ENCODE peak calls at places on chromosomes 3 and 15, in six cellular contexts. One of them, this sample, is unnamed.

GRCh38 chr15:43105778-43106485 is at the start of gene UBR1:
- DNase-seq in nephron progenitor cell: peak
- DNase-seq in HTR-8/SVneo: peak
- DNase-seq in left ventricle myocardium superior: peak
- DNase-seq in EH: peak
- DNase-seq in choroid plexus epithelial cell: peak
- DNase-seq in this sample: peak

GRCh38 chr3:11948331-11948730 is 55.9 kb upstream of the SYN2 start:
- DNase-seq in nephron progenitor cell: no peak
- DNase-seq in HTR-8/SVneo: no peak
- DNase-seq in left ventricle myocardium superior: no peak
- DNase-seq in EH: no peak
- DNase-seq in choroid plexus epithelial cell: no peak
- DNase-seq in this sample: no peak

GRCh38 chr3:16319307-16319706 is 54.3 kb downstream of the OXNAD1 start:
- DNase-seq in nephron progenitor cell: no peak
- DNase-seq in HTR-8/SVneo: no peak
- DNase-seq in left ventricle myocardium superior: no peak
- DNase-seq in EH: no peak
- DNase-seq in choroid plexus epithelial cell: no peak
- DNase-seq in this sample: no peak

GRCh38 chr3:46484388-46484787 is 13.4 kb upstream of the RTP3 start:
- DNase-seq in nephron progenitor cell: no peak
- DNase-seq in HTR-8/SVneo: no peak
- DNase-seq in left ventricle myocardium superior: no peak
- DNase-seq in EH: no peak
- DNase-seq in choroid plexus epithelial cell: no peak
- DNase-seq in this sample: no peak

GRCh38 chr3:119013951-119014350 is 20.7 kb downstream of the IGSF11 start:
- DNase-seq in nephron progenitor cell: no peak
- DNase-seq in HTR-8/SVneo: no peak
- DNase-seq in left ventricle myocardium superior: no peak
- DNase-seq in EH: no peak
- DNase-seq in choroid plexus epithelial cell: no peak
- DNase-seq in this sample: no peak

GRCh38 chr3:41450416-41451231 is 251.3 kb downstream of the CTNNB1 start:
- DNase-seq in nephron progenitor cell: no peak
- DNase-seq in HTR-8/SVneo: no peak
- DNase-seq in left ventricle myocardium superior: no peak
- DNase-seq in EH: peak
- DNase-seq in choroid plexus epithelial cell: no peak
- DNase-seq in this sample: no peak

GRCh38 chr3:187828571-187829452 is 83.5 kb upstream of the BCL6 start:
- DNase-seq in nephron progenitor cell: no peak
- DNase-seq in HTR-8/SVneo: no peak
- DNase-seq in left ventricle myocardium superior: no peak
- DNase-seq in EH: no peak
- DNase-seq in choroid plexus epithelial cell: no peak
- DNase-seq in this sample: no peak

GRCh38 chr3:51940648-51941421 is 869 bp downstream of the RRP9 start:
- DNase-seq in nephron progenitor cell: no peak
- DNase-seq in HTR-8/SVneo: no peak
- DNase-seq in left ventricle myocardium superior: no peak
- DNase-seq in EH: peak
- DNase-seq in choroid plexus epithelial cell: peak
- DNase-seq in this sample: no peak

GRCh38 chr15:71716990-71717389 is 93.4 kb upstream of the NR2E3 start:
- DNase-seq in nephron progenitor cell: no peak
- DNase-seq in HTR-8/SVneo: no peak
- DNase-seq in left ventricle myocardium superior: no peak
- DNase-seq in EH: peak
- DNase-seq in choroid plexus epithelial cell: peak
- DNase-seq in this sample: no peak

GRCh38 chr3:42498034-42498433 is 4.4 kb upstream of the VIPR1 start:
- DNase-seq in nephron progenitor cell: no peak
- DNase-seq in HTR-8/SVneo: no peak
- DNase-seq in left ventricle myocardium superior: no peak
- DNase-seq in EH: no peak
- DNase-seq in choroid plexus epithelial cell: no peak
- DNase-seq in this sample: no peak

GRCh38 chr15:69629631-69630161 is 177.1 kb downstream of the RPLP1 start:
- DNase-seq in nephron progenitor cell: no peak
- DNase-seq in HTR-8/SVneo: no peak
- DNase-seq in left ventricle myocardium superior: no peak
- DNase-seq in EH: no peak
- DNase-seq in choroid plexus epithelial cell: no peak
- DNase-seq in this sample: no peak

GRCh38 chr15:60507596-60508424 is 28.9 kb upstream of the ICE2 start:
- DNase-seq in nephron progenitor cell: peak
- DNase-seq in HTR-8/SVneo: peak
- DNase-seq in left ventricle myocardium superior: no peak
- DNase-seq in EH: peak
- DNase-seq in choroid plexus epithelial cell: peak
- DNase-seq in this sample: no peak

GRCh38 chr3:63654931-63655330 is 2.5 kb downstream of the SNTN start:
- DNase-seq in nephron progenitor cell: no peak
- DNase-seq in HTR-8/SVneo: no peak
- DNase-seq in left ventricle myocardium superior: no peak
- DNase-seq in EH: peak
- DNase-seq in choroid plexus epithelial cell: no peak
- DNase-seq in this sample: no peak

GRCh38 chr3:160671231-160671630 is 5.7 kb upstream of the ARL14 start:
- DNase-seq in nephron progenitor cell: no peak
- DNase-seq in HTR-8/SVneo: no peak
- DNase-seq in left ventricle myocardium superior: no peak
- DNase-seq in EH: no peak
- DNase-seq in choroid plexus epithelial cell: no peak
- DNase-seq in this sample: no peak

GRCh38 chr3:159165972-159166371 is 364.1 kb downstream of the MFSD1 start:
- DNase-seq in nephron progenitor cell: no peak
- DNase-seq in HTR-8/SVneo: no peak
- DNase-seq in left ventricle myocardium superior: no peak
- DNase-seq in EH: no peak
- DNase-seq in choroid plexus epithelial cell: no peak
- DNase-seq in this sample: no peak

GRCh38 chr3:88059380-88060160 is 515 bp downstream of the ZNF654 start:
- DNase-seq in nephron progenitor cell: peak
- DNase-seq in HTR-8/SVneo: peak
- DNase-seq in left ventricle myocardium superior: no peak
- DNase-seq in EH: no peak
- DNase-seq in choroid plexus epithelial cell: no peak
- DNase-seq in this sample: no peak

GRCh38 chr3:112117826-112118571 is 15.0 kb downstream of the GCSAM start:
- DNase-seq in nephron progenitor cell: no peak
- DNase-seq in HTR-8/SVneo: no peak
- DNase-seq in left ventricle myocardium superior: peak
- DNase-seq in EH: no peak
- DNase-seq in choroid plexus epithelial cell: no peak
- DNase-seq in this sample: no peak

GRCh38 chr3:42501681-42502428 is 588 bp upstream of the VIPR1 start:
- DNase-seq in nephron progenitor cell: peak
- DNase-seq in HTR-8/SVneo: peak
- DNase-seq in left ventricle myocardium superior: peak
- DNase-seq in EH: peak
- DNase-seq in choroid plexus epithelial cell: peak
- DNase-seq in this sample: peak

GRCh38 chr15:66635817-66636216 is 66.2 kb upstream of the SMAD6 start:
- DNase-seq in nephron progenitor cell: no peak
- DNase-seq in HTR-8/SVneo: no peak
- DNase-seq in left ventricle myocardium superior: no peak
- DNase-seq in EH: no peak
- DNase-seq in choroid plexus epithelial cell: no peak
- DNase-seq in this sample: no peak

GRCh38 chr15:40511093-40511471 is 40.3 kb downstream of the CHST14 start:
- DNase-seq in nephron progenitor cell: no peak
- DNase-seq in HTR-8/SVneo: no peak
- DNase-seq in left ventricle myocardium superior: no peak
- DNase-seq in EH: no peak
- DNase-seq in choroid plexus epithelial cell: no peak
- DNase-seq in this sample: no peak

GRCh38 chr3:114659109-114660081 is 365.6 kb downstream of the TIGIT start:
- DNase-seq in nephron progenitor cell: no peak
- DNase-seq in HTR-8/SVneo: no peak
- DNase-seq in left ventricle myocardium superior: peak
- DNase-seq in EH: no peak
- DNase-seq in choroid plexus epithelial cell: peak
- DNase-seq in this sample: no peak

GRCh38 chr3:136942796-136943195 is 15.0 kb upstream of the IL20RB start:
- DNase-seq in nephron progenitor cell: no peak
- DNase-seq in HTR-8/SVneo: no peak
- DNase-seq in left ventricle myocardium superior: no peak
- DNase-seq in EH: no peak
- DNase-seq in choroid plexus epithelial cell: no peak
- DNase-seq in this sample: no peak

GRCh38 chr3:142934128-142934896 is 29.2 kb downstream of the PAQR9 start:
- DNase-seq in nephron progenitor cell: no peak
- DNase-seq in HTR-8/SVneo: no peak
- DNase-seq in left ventricle myocardium superior: no peak
- DNase-seq in EH: no peak
- DNase-seq in choroid plexus epithelial cell: no peak
- DNase-seq in this sample: no peak

GRCh38 chr3:195893916-195894315 is 14.4 kb downstream of the TNK2 start:
- DNase-seq in nephron progenitor cell: no peak
- DNase-seq in HTR-8/SVneo: no peak
- DNase-seq in left ventricle myocardium superior: peak
- DNase-seq in EH: no peak
- DNase-seq in choroid plexus epithelial cell: no peak
- DNase-seq in this sample: no peak

GRCh38 chr15:74208901-74209559 is 6.4 kb upstream of the STRA6 start:
- DNase-seq in nephron progenitor cell: peak
- DNase-seq in HTR-8/SVneo: peak
- DNase-seq in left ventricle myocardium superior: no peak
- DNase-seq in EH: peak
- DNase-seq in choroid plexus epithelial cell: peak
- DNase-seq in this sample: no peak

GRCh38 chr3:74281705-74282104 is 332.8 kb downstream of the CNTN3 start:
- DNase-seq in nephron progenitor cell: no peak
- DNase-seq in HTR-8/SVneo: no peak
- DNase-seq in left ventricle myocardium superior: no peak
- DNase-seq in EH: no peak
- DNase-seq in choroid plexus epithelial cell: no peak
- DNase-seq in this sample: no peak

GRCh38 chr3:142966808-142967207 is 3.3 kb upstream of the PAQR9 start:
- DNase-seq in nephron progenitor cell: no peak
- DNase-seq in HTR-8/SVneo: no peak
- DNase-seq in left ventricle myocardium superior: no peak
- DNase-seq in EH: no peak
- DNase-seq in choroid plexus epithelial cell: no peak
- DNase-seq in this sample: no peak

GRCh38 chr3:195748661-195749060 is 27.9 kb downstream of the MUC20 start:
- DNase-seq in nephron progenitor cell: no peak
- DNase-seq in HTR-8/SVneo: no peak
- DNase-seq in left ventricle myocardium superior: no peak
- DNase-seq in EH: no peak
- DNase-seq in choroid plexus epithelial cell: no peak
- DNase-seq in this sample: no peak

GRCh38 chr3:153980252-153980590 is 141.0 kb upstream of the ARHGEF26 start:
- DNase-seq in nephron progenitor cell: no peak
- DNase-seq in HTR-8/SVneo: no peak
- DNase-seq in left ventricle myocardium superior: no peak
- DNase-seq in EH: no peak
- DNase-seq in choroid plexus epithelial cell: no peak
- DNase-seq in this sample: no peak

GRCh38 chr3:39234705-39235104 is 42.3 kb upstream of the XIRP1 start:
- DNase-seq in nephron progenitor cell: no peak
- DNase-seq in HTR-8/SVneo: no peak
- DNase-seq in left ventricle myocardium superior: no peak
- DNase-seq in EH: no peak
- DNase-seq in choroid plexus epithelial cell: no peak
- DNase-seq in this sample: no peak

GRCh38 chr3:48709051-48709461 is 8.0 kb downstream of the IP6K2 start:
- DNase-seq in nephron progenitor cell: no peak
- DNase-seq in HTR-8/SVneo: no peak
- DNase-seq in left ventricle myocardium superior: no peak
- DNase-seq in EH: no peak
- DNase-seq in choroid plexus epithelial cell: no peak
- DNase-seq in this sample: no peak

GRCh38 chr3:29301332-29302011 is 20.6 kb downstream of the RBMS3 start:
- DNase-seq in nephron progenitor cell: no peak
- DNase-seq in HTR-8/SVneo: no peak
- DNase-seq in left ventricle myocardium superior: no peak
- DNase-seq in EH: peak
- DNase-seq in choroid plexus epithelial cell: no peak
- DNase-seq in this sample: no peak

GRCh38 chr15:101469520-101470288 is 19.8 kb downstream of the PCSK6 start:
- DNase-seq in nephron progenitor cell: no peak
- DNase-seq in HTR-8/SVneo: no peak
- DNase-seq in left ventricle myocardium superior: peak
- DNase-seq in EH: no peak
- DNase-seq in choroid plexus epithelial cell: no peak
- DNase-seq in this sample: no peak

GRCh38 chr3:38581774-38582173 is 67.7 kb downstream of the SCN5A start:
- DNase-seq in nephron progenitor cell: no peak
- DNase-seq in HTR-8/SVneo: no peak
- DNase-seq in left ventricle myocardium superior: no peak
- DNase-seq in EH: no peak
- DNase-seq in choroid plexus epithelial cell: no peak
- DNase-seq in this sample: no peak